ENCODE peak calls at places on chromosomes 7 and 10, in six cellular contexts. P is H1, M is sigmoid colon, B is HCT116, X is IMR-90, Q is suprapubic skin. K is an unnamed sample.

GRCh38 chr10:71294091-71294561 is 24.9 kb upstream of the SLC29A3 start:
- DNase-seq in Q (no peak), M (no peak), X (no peak), B (no peak), P (no peak), K (no peak)

GRCh38 chr10:79351332-79351731 is 4.1 kb downstream of the PPIF start:
- DNase-seq in P (peak; percentile 20), M (no peak), B (no peak), X (no peak), Q (no peak), K (no peak)

GRCh38 chr10:11887381-11888227 is 64.4 kb downstream of the PROSER2 start:
- DNase-seq in P (no peak), B (no peak), Q (no peak), M (no peak), X (no peak), K (no peak)

GRCh38 chr7:926061-927030 is 28.1 kb downstream of the ADAP1 start:
- DNase-seq in B (no peak), X (no peak), Q (peak; percentile 77), P (peak; percentile 45), M (peak; percentile 64), K (no peak)

GRCh38 chr7:43201912-43202311 is 89.5 kb downstream of the HECW1 start:
- DNase-seq in Q (no peak), B (no peak), X (peak; percentile 77), P (no peak), M (no peak), K (no peak)

GRCh38 chr7:79298145-79298760 is 155.2 kb downstream of the MAGI2 start:
- DNase-seq in X (peak; percentile 79), B (peak; percentile 28), P (no peak), M (no peak), Q (no peak), K (peak; percentile 17)

GRCh38 chr7:44180631-44181030 is 8.6 kb downstream of the GCK start:
- DNase-seq in Q (no peak), B (no peak), X (no peak), M (no peak), P (no peak), K (no peak)

GRCh38 chr10:15141136-15142067 is 27.1 kb downstream of the NMT2 start:
- DNase-seq in B (no peak), X (no peak), P (no peak), M (no peak), Q (no peak), K (no peak)

GRCh38 chr7:151251926-151252835 is 3.7 kb upstream of the SMARCD3 start:
- DNase-seq in Q (no peak), P (peak; percentile 77), X (peak; percentile 69), B (no peak), M (peak; percentile 89), K (no peak)

GRCh38 chr7:112129655-112130323 is 76.4 kb downstream of the DOCK4 start:
- DNase-seq in M (no peak), B (no peak), P (no peak), X (no peak), Q (no peak), K (no peak)

GRCh38 chr10:70584941-70585544 is 17.5 kb downstream of the PRF1 start:
- DNase-seq in Q (peak; percentile 23), X (no peak), B (no peak), M (peak; percentile 60), P (peak; percentile 66), K (no peak)

GRCh38 chr10:75195035-75195763 is 15.4 kb upstream of the VDAC2 start:
- DNase-seq in X (peak; percentile 93), P (no peak), B (no peak), M (peak; percentile 9), Q (peak; percentile 4), K (peak; percentile 30)

DNA sequence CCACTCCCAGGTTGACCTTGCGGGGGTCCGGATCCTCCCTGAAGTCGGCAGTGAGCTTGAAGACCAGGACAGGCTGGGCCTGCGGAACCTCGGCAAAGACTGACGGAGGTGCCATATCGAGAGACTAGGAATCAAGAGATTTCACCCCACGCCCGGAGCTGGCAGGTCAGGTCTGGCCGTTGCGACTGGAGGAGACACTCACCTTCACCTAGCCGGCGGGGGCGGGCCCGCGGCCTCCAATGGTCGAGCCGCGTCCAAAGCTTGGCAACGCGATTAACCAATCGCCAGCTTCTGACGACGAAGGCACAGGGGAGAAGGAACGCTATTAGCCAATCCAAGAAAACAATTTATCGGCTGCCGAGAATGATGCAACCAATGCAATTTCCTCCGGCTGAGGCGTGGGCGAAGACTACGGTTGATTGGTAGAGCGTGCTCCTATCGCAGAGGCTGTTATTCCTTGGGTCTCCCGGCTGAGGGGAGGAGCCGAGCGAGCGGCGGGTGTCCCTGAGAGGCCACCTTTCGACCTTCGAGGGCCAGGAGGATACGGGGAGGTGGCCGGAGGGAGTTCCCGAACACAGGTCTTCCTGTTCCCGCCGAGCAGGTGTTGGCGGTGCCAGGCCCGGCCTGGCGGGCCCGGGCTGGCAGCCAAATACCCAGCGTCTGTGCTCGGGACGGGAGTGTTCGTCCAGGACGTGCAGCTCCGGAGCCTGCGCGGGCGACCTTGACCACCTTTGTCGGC is at the start of gene GOT1:
- DNase-seq in Q (peak; percentile 99), B (peak; percentile 100), X (peak; percentile 99), P (peak; percentile 91), M (peak; percentile 99), K (peak; percentile 99)
- TF ChIP-seq POLR2A in Q (peak; percentile 38), B (peak; percentile 80), X (peak; percentile 94), P (peak; percentile 87), M (peak; percentile 95), K (peak; percentile 96)

DNA sequence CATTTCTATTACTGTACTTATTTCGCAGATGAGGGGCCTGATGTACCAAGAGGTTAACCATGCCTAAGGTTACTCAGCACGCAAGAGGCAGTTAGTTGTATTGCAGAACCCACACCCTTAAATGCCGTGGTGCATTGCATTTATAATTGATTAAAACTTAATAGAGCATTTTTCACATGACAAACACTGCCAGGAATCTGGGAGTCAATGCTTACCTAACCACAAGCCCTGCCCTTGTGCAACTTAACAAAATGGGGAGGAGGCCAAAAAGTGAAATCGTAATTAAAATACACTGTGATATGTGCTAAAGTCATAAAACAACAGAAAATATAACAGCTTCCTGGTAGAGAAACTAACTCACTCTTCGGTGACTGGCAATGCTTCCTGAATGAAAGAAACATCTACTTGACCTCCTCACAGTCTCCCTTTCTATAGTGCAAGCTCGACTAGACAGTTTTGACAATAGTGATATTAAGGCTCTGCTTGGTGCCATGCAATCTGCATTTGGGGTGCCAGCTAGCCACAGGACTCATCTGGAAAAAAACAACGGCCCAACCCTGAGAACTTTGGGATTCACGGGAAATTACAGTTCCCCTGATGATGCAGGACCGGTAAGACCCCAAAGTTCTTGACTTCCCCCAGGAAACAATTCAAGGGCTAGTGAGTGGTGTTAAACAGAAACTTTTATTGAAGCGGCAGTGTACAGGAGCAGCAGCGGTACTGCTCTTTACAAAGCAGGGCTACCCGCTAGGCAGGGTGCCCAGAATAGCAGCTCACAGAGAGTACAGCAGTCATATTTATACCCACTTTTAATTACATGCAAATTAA is 612.4 kb downstream of the TNS3 start:
- DNase-seq in M (no peak), X (peak; percentile 20), Q (no peak), P (no peak), B (no peak), K (no peak)
- TF ChIP-seq POLR2A in M (no peak), X (no peak), Q (no peak), P (no peak), B (no peak), K (no peak)

GRCh38 chr7:149872419-149873073 is 1.2 kb upstream of the ATP6V0E2 start:
- DNase-seq in Q (peak; percentile 91), P (peak; percentile 55), X (peak; percentile 81), B (no peak), M (peak; percentile 96), K (peak; percentile 86)
- TF ChIP-seq POLR2A in Q (no peak), P (no peak), X (no peak), B (no peak), M (peak; percentile 48), K (no peak)

GRCh38 chr10:112376578-112376855 is 2.6 kb downstream of the ACSL5 start:
- DNase-seq in M (no peak), Q (no peak), X (no peak), B (no peak), P (no peak), K (no peak)

GRCh38 chr10:112379635-112380296 is 5.8 kb downstream of the ACSL5 start:
- DNase-seq in P (no peak), M (no peak), Q (no peak), B (peak; percentile 99), X (peak; percentile 67), K (no peak)

GRCh38 chr10:112373912-112374338 is at the start of gene ACSL5:
- DNase-seq in X (no peak), M (no peak), B (no peak), P (no peak), Q (no peak), K (no peak)

GRCh38 chr10:112374724-112375541 is 1.0 kb downstream of the ACSL5 start:
- DNase-seq in B (peak; percentile 88), P (no peak), X (no peak), Q (no peak), M (no peak), K (peak; percentile 17)

DNA sequence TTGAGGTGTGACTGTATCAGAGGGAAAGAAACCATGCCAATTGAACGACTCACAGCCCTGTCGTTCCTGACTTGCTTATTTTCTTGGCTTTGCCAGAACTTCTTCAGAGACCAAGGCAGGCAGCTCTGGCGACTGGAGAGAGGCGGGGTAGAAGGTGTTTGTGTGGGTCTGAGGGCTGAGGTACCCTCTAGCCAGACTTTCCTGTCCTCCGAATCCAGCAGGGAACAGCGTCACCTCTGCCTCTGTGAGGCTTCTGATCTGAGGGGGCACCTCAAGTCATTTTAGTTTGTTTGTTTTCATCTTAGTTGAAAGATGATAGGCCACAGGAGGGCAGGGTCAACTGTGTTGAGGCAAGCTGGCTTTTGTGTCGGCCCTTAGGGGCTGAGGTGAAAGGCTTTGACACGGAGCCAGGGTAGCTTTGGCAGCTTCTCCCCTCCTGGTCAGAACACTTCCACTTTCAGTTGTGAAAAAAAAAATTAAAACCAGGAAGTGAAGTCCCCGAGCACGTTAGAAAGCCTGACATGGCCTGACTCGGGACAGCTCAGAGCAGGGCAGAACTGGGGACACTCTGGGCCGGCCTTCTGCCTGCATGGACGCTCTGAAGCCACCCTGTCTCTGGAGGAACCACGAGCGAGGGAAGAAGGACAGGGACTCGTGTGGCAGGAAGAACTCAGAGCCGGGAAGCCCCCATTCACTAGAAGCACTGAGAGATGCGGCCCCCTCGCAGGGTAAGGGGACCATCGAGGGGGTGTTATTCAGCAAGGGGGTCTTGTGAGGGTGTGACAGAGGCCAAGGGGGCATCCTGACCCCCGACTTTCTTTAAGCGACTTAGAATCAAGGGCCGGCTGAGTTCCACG is 2.0 kb downstream of the ACSL5 start:
- DNase-seq in Q (no peak), X (peak; percentile 49), B (no peak), P (no peak), M (peak; percentile 71), K (peak; percentile 82)
- TF ChIP-seq POLR2A in Q (no peak), X (no peak), B (no peak), P (no peak), M (no peak), K (peak; percentile 53)

GRCh38 chr10:5685764-5686240 is 1.2 kb downstream of the TASOR2 start:
- DNase-seq in B (no peak), M (no peak), Q (no peak), X (peak; percentile 24), P (no peak), K (peak; percentile 59)

GRCh38 chr10:5683065-5683464 is 1.6 kb upstream of the TASOR2 start:
- DNase-seq in Q (no peak), P (no peak), M (no peak), B (no peak), X (no peak), K (no peak)

GRCh38 chr10:5681930-5682329 is 2.7 kb upstream of the TASOR2 start:
- DNase-seq in B (no peak), P (no peak), M (no peak), Q (no peak), X (no peak), K (no peak)

GRCh38 chr10:5684971-5685763 is 529 bp downstream of the TASOR2 start:
- DNase-seq in P (peak; percentile 72), X (peak; percentile 75), Q (peak; percentile 87), M (peak; percentile 81), B (peak; percentile 47), K (peak; percentile 91)

GRCh38 chr10:5684318-5684970 is at the start of gene TASOR2:
- DNase-seq in Q (peak; percentile 98), P (peak; percentile 96), B (peak; percentile 94), M (peak; percentile 99), X (peak; percentile 95), K (peak; percentile 98)
- TF ChIP-seq POLR2A in Q (no peak), P (no peak), B (peak; percentile 54), M (no peak), X (peak; percentile 86), K (peak; percentile 77)